ENCODE peak calls at places on chromosomes 2 and 18, in eight cellular contexts. U, R, L, F, O, M, E and X are unnamed samples.
A peak's percentile ranks its signal among the peaks of the same experiment; 100 is the strongest.

GRCh38 chr2:165601866-165602636 is 132.6 kb downstream of the CSRNP3 start:
- DNase-seq in U (peak; percentile 75), R (no peak), L (no peak), F (no peak), O (no peak), M (peak; percentile 14), E (peak; percentile 36), X (no peak)

GRCh38 chr2:8191427-8191826 is 490.4 kb upstream of the ID2 start:
- DNase-seq in U (no peak), R (no peak), L (no peak), F (no peak), O (no peak), M (no peak), E (no peak), X (no peak)

GRCh38 chr18:42937434-42937833 is 178.1 kb downstream of the RIT2 start:
- DNase-seq in U (no peak), R (no peak), L (no peak), F (no peak), O (no peak), M (no peak), E (no peak), X (no peak)

GRCh38 chr2:150214626-150215025 is 272.8 kb downstream of the RND3 start:
- DNase-seq in U (peak; percentile 36), R (no peak), L (no peak), F (no peak), O (no peak), M (no peak), E (no peak), X (no peak)

GRCh38 chr2:237666606-237667005 is 39.2 kb downstream of the LRRFIP1 start:
- DNase-seq in U (no peak), R (no peak), L (no peak), F (no peak), O (no peak), M (no peak), E (no peak), X (no peak)

GRCh38 chr2:64493788-64494187 is 30.3 kb upstream of the AFTPH start:
- DNase-seq in U (no peak), R (no peak), L (no peak), F (no peak), O (no peak), M (no peak), E (no peak), X (no peak)

GRCh38 chr2:63257473-63257872 is 206.8 kb downstream of the OTX1 start:
- DNase-seq in U (no peak), R (no peak), L (no peak), F (no peak), O (no peak), M (no peak), E (no peak), X (no peak)

GRCh38 chr2:11829324-11829946 is 83.0 kb downstream of the LPIN1 start:
- DNase-seq in U (peak; percentile 68), R (peak; percentile 93), L (peak; percentile 54), F (peak; percentile 53), O (peak; percentile 78), M (peak; percentile 52), E (peak; percentile 66), X (no peak)

GRCh38 chr2:47360937-47361336 is 42.0 kb upstream of the MSH2 start:
- DNase-seq in U (peak; percentile 30), R (no peak), L (no peak), F (no peak), O (no peak), M (peak; percentile 54), E (peak; percentile 81), X (no peak)

GRCh38 chr2:175414872-175415487 is 233.5 kb upstream of the ATP5MC3 start:
- DNase-seq in U (peak; percentile 76), R (no peak), L (no peak), F (no peak), O (peak; percentile 61), M (peak; percentile 70), E (peak; percentile 66), X (no peak)

GRCh38 chr2:126359494-126359893 is 296.5 kb upstream of the GYPC start:
- DNase-seq in U (peak; percentile 2), R (no peak), L (no peak), F (no peak), O (no peak), M (peak; percentile 22), E (peak; percentile 5), X (no peak)

GRCh38 chr18:51330148-51330547 is 132.7 kb upstream of the MEX3C start:
- DNase-seq in U (peak; percentile 49), R (no peak), L (no peak), F (no peak), O (no peak), M (no peak), E (peak; percentile 29), X (no peak)

GRCh38 chr2:11079131-11079824 is 76.0 kb upstream of the SLC66A3 start:
- DNase-seq in U (no peak), R (no peak), L (no peak), F (no peak), O (no peak), M (no peak), E (no peak), X (no peak)

GRCh38 chr2:10962004-10962403 is 50.3 kb downstream of the KCNF1 start:
- DNase-seq in U (no peak), R (peak; percentile 58), L (no peak), F (no peak), O (no peak), M (no peak), E (no peak), X (peak; percentile 51)

GRCh38 chr2:71190959-71191943 is 35.7 kb downstream of the PAIP2B start:
- DNase-seq in U (peak; percentile 53), R (no peak), L (no peak), F (no peak), O (no peak), M (peak; percentile 40), E (peak; percentile 1), X (no peak)
- TF ChIP-seq CTCF in U (peak; percentile 61), R (no peak), L (no peak), F (peak; percentile 24), O (peak; percentile 28), M (peak; percentile 48), E (peak; percentile 33), X (peak; percentile 66)

GRCh38 chr2:141557329-141558098 is 573.3 kb downstream of the LRP1B start:
- DNase-seq in U (peak; percentile 98), R (no peak), L (no peak), F (no peak), O (no peak), M (peak; percentile 90), E (peak; percentile 96), X (no peak)

GRCh38 chr2:141560723-141561122 is 570.1 kb downstream of the LRP1B start:
- DNase-seq in U (no peak), R (no peak), L (no peak), F (no peak), O (no peak), M (no peak), E (no peak), X (no peak)

GRCh38 chr2:141555876-141556470 is 574.8 kb downstream of the LRP1B start:
- DNase-seq in U (no peak), R (no peak), L (no peak), F (no peak), O (no peak), M (peak; percentile 13), E (no peak), X (no peak)

GRCh38 chr2:141554810-141555209 is 576.0 kb downstream of the LRP1B start:
- DNase-seq in U (peak; percentile 75), R (no peak), L (no peak), F (no peak), O (no peak), M (peak; percentile 37), E (peak; percentile 63), X (no peak)
- TF ChIP-seq CTCF in U (peak; percentile 77), R (no peak), L (no peak), F (peak; percentile 61), O (peak; percentile 21), M (peak; percentile 66), E (peak; percentile 67), X (peak; percentile 80)

GRCh38 chr2:143842836-143843235 is 677.1 kb downstream of the ZEB2 start:
- DNase-seq in U (no peak), R (no peak), L (no peak), F (no peak), O (no peak), M (peak; percentile 29), E (no peak), X (no peak)

GRCh38 chr2:143839456-143839855 is 680.5 kb downstream of the ZEB2 start:
- DNase-seq in U (no peak), R (no peak), L (no peak), F (no peak), O (no peak), M (no peak), E (no peak), X (no peak)

GRCh38 chr2:143840601-143841000 is 679.3 kb downstream of the ZEB2 start:
- DNase-seq in U (no peak), R (no peak), L (no peak), F (no peak), O (no peak), M (no peak), E (no peak), X (no peak)

GRCh38 chr2:143843696-143844095 is 676.2 kb downstream of the ZEB2 start:
- DNase-seq in U (no peak), R (no peak), L (no peak), F (no peak), O (no peak), M (no peak), E (no peak), X (no peak)

GRCh38 chr2:143841935-143842334 is 678.0 kb downstream of the ZEB2 start:
- DNase-seq in U (peak; percentile 56), R (no peak), L (no peak), F (no peak), O (no peak), M (peak; percentile 44), E (peak; percentile 17), X (no peak)
- TF ChIP-seq CTCF in U (peak; percentile 51), R (no peak), L (no peak), F (no peak), O (no peak), M (peak; percentile 45), E (peak; percentile 27), X (peak; percentile 51)

DNA sequence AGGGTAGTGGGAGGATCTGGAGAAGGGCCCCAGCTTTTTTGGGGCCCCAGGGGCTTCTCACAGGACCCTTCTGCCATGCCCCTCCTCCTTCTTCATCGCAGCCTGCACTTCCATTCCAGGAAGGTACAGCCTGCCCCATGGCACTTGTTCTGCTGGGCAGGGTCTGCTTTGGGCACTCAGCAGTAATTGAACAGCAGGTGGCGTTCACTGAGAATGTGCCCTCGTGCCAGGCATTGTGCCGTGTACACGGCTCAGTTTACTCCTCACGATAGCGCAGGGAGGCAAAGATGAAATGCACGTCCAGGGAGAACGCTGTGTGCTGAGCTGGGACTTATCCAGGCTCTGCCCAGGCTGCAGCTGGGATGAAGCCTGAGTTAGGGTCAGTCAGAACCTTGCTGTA is 54.8 kb upstream of the ASB18 start:
- DNase-seq in U (no peak), R (no peak), L (no peak), F (no peak), O (no peak), M (no peak), E (no peak), X (no peak)
- TF ChIP-seq CTCF in U (no peak), R (no peak), L (no peak), F (no peak), O (no peak), M (no peak), E (no peak), X (no peak)